ENCODE peak calls at places on chromosomes 7 and 10, in nine cellular contexts. D is AG09309, K is HFFc6, L is bronchial epithelial cell, B is mucosa of descending colon, O is B cell, W is fibroblast of mammary gland, S is Calu3, E is spleen. X is an unnamed sample.

GRCh38 chr10:18505719-18506118 is 145.7 kb downstream of the NSUN6 start:
- DNase-seq in K (no peak), D (no peak), O (no peak), L (no peak), S (no peak), E (no peak), W (peak), B (no peak), X (no peak)

GRCh38 chr10:33542747-33543505 is 208.5 kb upstream of the NRP1 start:
- DNase-seq in D (no peak), L (peak), S (no peak), E (no peak), K (peak), O (no peak), B (no peak), W (peak), X (no peak)

GRCh38 chr7:19920200-19920599 is 146.8 kb upstream of the TMEM196 start:
- DNase-seq in S (no peak), W (peak), K (peak), D (peak), L (no peak), O (no peak), B (no peak), E (no peak), X (no peak)

GRCh38 chr7:101173752-101174244 is 6.3 kb downstream of the NAT16 start:
- DNase-seq in E (no peak), D (no peak), W (peak), B (peak), L (peak), K (peak), S (peak), O (no peak), X (peak)

GRCh38 chr7:129958643-129959479 is 6.1 kb upstream of the UBE2H start:
- DNase-seq in W (peak), E (no peak), D (no peak), K (peak), O (no peak), S (peak), L (peak), B (peak), X (no peak)

GRCh38 chr10:97771913-97772823 is at the start of gene SFRP5:
- DNase-seq in S (no peak), L (no peak), W (no peak), O (no peak), D (no peak), B (no peak), K (no peak), E (no peak), X (no peak)

GRCh38 chr10:43384252-43385221 is 13.1 kb downstream of the FXYD4 start:
- DNase-seq in W (no peak), O (no peak), B (no peak), L (no peak), K (no peak), E (peak), S (no peak), D (no peak), X (no peak)

GRCh38 chr10:133441780-133442179 is 12.0 kb upstream of the SCART1 start:
- DNase-seq in E (no peak), O (no peak), L (no peak), D (no peak), K (no peak), S (no peak), W (no peak), B (peak), X (no peak)

GRCh38 chr7:17523813-17524741 is 225.6 kb downstream of the AHR start:
- DNase-seq in L (peak), W (peak), O (no peak), S (peak), D (peak), E (no peak), K (peak), B (no peak), X (no peak)

GRCh38 chr10:99711129-99711719 is 20.7 kb downstream of the COX15 start:
- DNase-seq in L (peak), O (peak), B (no peak), K (peak), E (no peak), W (peak), S (peak), D (peak), X (peak)

GRCh38 chr7:30789334-30789711 is 18.1 kb downstream of the MINDY4 start:
- DNase-seq in D (peak), B (no peak), W (peak), L (peak), S (no peak), K (peak), O (no peak), E (no peak), X (no peak)

GRCh38 chr7:104862719-104863118 is 151.3 kb upstream of the KMT2E start:
- DNase-seq in E (no peak), K (no peak), L (no peak), B (no peak), D (no peak), W (peak), O (no peak), S (no peak), X (no peak)

GRCh38 chr7:22184549-22185199 is 172.3 kb downstream of the RAPGEF5 start:
- DNase-seq in D (no peak), B (no peak), K (no peak), S (no peak), O (no peak), L (no peak), W (no peak), E (no peak), X (no peak)

GRCh38 chr7:15922002-15922401 is 235.5 kb upstream of the MEOX2 start:
- DNase-seq in B (no peak), D (no peak), E (no peak), L (no peak), O (no peak), S (no peak), K (no peak), W (no peak), X (no peak)

GRCh38 chr7:78176186-78176585 is 377.6 kb downstream of the PHTF2 start:
- DNase-seq in O (no peak), E (no peak), K (no peak), D (no peak), L (no peak), S (no peak), B (no peak), W (peak), X (no peak)

GRCh38 chr10:121753726-121754476 is 155.7 kb upstream of the FGFR2 start:
- DNase-seq in O (no peak), D (peak), B (no peak), S (no peak), L (peak), K (peak), E (no peak), W (peak), X (peak)

DNA sequence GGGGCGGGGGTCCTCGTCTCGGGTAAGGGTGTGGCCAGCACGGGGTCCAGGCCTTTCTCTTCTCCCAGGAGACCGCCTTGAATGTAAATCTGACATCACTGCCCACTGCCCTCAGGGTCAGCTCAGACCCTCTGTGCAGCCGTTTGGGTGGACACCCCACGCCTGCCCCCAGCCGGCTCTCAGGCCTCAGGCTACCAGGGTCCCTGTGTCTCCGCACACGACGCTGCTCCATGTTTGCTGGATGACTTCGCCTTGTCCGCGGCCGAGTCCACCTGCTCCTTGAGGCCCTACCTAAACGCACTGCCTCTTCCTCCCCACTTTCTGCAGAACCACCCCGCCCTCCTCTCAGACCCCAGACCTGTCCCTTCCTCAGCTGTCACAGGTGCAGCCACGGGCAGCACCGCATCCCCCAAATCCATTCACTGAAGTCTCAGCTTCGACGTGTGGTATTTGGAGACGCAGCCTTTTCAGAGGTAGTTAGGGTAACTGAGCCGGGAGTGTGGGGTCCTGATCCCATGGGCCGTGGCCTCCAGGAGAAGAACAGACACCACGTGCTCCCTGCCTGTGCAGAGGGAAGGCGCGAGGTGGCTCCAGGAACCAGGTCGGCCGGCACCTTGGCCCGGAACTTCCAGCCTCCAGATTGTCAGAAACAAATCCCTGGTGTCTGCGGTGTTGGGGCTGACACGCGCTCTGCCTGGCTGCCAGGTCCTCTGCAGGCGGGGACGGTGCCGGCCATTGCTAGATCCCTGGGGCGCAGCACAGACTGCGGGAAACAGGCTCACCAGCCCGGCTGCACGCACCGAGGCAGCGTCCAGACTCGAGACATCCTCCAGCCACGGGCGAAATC is 97.4 kb upstream of the DIP2C start:
- DNase-seq in E (no peak), B (no peak), D (no peak), K (no peak), L (no peak), W (peak), S (no peak), O (no peak), X (no peak)
- TF ChIP-seq CTCF in E (no peak), B (no peak), D (no peak), K (no peak), L (no peak), W (no peak), S (no peak), O (no peak), X (no peak)

DNA sequence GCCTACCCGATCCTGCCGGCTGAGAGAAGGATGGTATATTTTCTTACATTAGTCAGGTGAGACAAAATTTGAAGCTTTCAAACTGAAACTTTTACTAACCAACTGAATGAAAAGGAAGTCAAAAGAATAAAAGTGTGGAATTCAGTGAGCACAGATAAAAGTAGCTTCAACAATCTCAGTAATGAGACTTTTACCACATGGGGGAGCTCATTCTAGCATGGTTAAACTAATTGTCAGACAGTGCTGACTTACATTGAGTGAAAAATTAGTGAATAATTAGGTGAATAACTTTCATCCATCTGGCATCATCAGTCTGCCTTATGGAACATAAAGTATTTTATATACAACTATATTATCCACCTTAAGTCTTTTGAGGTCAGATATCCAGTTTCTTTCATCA is 8.4 kb downstream of the FAM237B start:
- DNase-seq in K (no peak), L (peak), W (peak), O (no peak), E (no peak), D (no peak), S (no peak), B (no peak), X (no peak)
- TF ChIP-seq CTCF in K (peak), L (peak), W (peak), O (no peak), E (no peak), D (peak), S (no peak), B (no peak), X (no peak)

GRCh38 chr7:85186083-85186520 is 754 bp downstream of the SEMA3D start:
- DNase-seq in K (peak), O (peak), E (peak), L (peak), S (peak), D (no peak), B (peak), W (peak), X (no peak)

GRCh38 chr7:85185355-85186082 is 1.3 kb downstream of the SEMA3D start:
- DNase-seq in D (no peak), E (peak), K (peak), W (peak), L (peak), B (peak), O (peak), S (peak), X (peak)

GRCh38 chr7:85186521-85187241 is at the start of gene SEMA3D:
- DNase-seq in W (peak), O (peak), B (peak), S (peak), D (no peak), L (peak), E (peak), K (peak), X (peak)

DNA sequence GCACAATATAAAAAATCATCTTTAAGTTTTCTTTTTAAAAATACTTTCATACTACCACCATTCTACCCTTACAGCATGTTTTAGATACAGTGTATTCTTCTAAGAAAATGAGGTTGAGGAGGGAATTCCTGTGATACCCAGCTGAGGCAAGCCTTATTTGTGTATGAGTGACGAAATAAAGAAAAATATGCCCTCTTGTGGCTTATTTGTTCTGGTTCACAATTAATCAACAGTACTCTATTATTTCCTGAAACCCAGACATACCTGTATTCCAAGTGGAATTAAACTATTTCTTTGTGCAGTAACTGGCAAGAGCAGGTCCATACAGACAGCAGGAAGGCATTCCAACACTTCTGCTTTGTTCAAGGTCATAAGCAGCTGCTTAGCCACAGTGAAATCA is 4.5 kb upstream of the SEMA3D start:
- DNase-seq in B (no peak), W (peak), O (no peak), E (no peak), K (peak), D (no peak), L (peak), S (no peak), X (no peak)
- TF ChIP-seq CTCF in B (no peak), W (peak), O (peak), E (peak), K (peak), D (peak), L (peak), S (no peak), X (no peak)

GRCh38 chr7:158695726-158696452 is 8.7 kb downstream of the NCAPG2 start:
- DNase-seq in W (peak), L (peak), D (peak), K (peak), S (no peak), O (peak), B (peak), E (peak), X (peak)
- TF ChIP-seq CTCF in W (peak), L (peak), D (peak), K (peak), S (no peak), O (peak), B (peak), E (peak), X (no peak)

GRCh38 chr10:84075226-84076046 is 63.9 kb upstream of the GHITM start:
- DNase-seq in O (no peak), S (no peak), B (no peak), W (peak), D (no peak), E (no peak), K (no peak), L (no peak), X (no peak)

GRCh38 chr10:84078771-84079170 is 60.5 kb upstream of the GHITM start:
- DNase-seq in E (no peak), B (no peak), K (no peak), S (no peak), L (no peak), D (no peak), W (no peak), O (no peak), X (no peak)

GRCh38 chr10:84077728-84078127 is 61.6 kb upstream of the GHITM start:
- DNase-seq in S (no peak), O (no peak), W (no peak), B (no peak), L (no peak), K (no peak), E (no peak), D (no peak), X (no peak)

GRCh38 chr10:84076047-84076388 is 63.3 kb upstream of the GHITM start:
- DNase-seq in O (no peak), B (no peak), S (no peak), E (no peak), L (peak), W (peak), D (peak), K (peak), X (no peak)

DNA sequence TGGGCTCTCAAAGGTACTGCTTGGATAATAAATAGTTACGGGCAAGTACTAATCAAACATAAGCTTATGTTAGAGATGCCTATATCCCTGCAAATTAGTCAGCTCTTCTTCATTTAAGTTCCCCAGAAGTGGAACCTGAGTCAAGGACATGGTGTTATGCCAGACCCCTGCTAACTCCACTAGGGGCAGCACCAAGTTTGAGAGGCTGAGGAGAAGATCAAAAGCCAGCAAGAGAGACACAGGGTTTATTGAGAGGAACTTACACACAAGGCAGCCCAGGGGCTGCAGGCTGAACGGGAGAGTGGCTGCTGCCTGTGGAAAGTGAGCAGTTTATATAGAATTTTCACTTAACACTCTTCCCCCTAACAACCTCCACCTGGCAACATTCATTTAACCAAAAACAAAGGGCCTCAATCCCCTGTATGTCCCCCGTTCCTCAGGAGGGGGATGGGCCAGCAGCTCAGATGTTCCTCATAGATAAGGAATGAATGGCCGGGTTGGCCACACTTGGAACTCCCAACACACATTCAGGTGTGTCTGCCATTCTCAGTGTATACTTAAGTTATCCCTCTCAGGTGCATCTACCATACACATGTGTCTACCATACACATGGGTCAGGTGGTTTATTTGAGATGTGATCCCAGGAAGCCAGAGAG is 62.6 kb upstream of the GHITM start:
- DNase-seq in O (no peak), L (peak), K (peak), E (no peak), D (no peak), W (peak), S (no peak), B (no peak), X (no peak)
- TF ChIP-seq CTCF in O (peak), L (peak), K (peak), E (peak), D (peak), W (peak), S (no peak), B (no peak), X (no peak)

GRCh38 chr7:150862356-150862755 is 10.0 kb downstream of the AOC1 start:
- DNase-seq in W (no peak), B (no peak), D (no peak), E (no peak), S (no peak), K (no peak), O (no peak), L (no peak), X (no peak)

GRCh38 chr7:150857276-150858055 is 5.1 kb downstream of the AOC1 start:
- DNase-seq in O (no peak), E (no peak), B (no peak), S (no peak), W (no peak), K (no peak), D (no peak), L (no peak), X (no peak)

GRCh38 chr7:150860978-150861295 is 8.6 kb downstream of the AOC1 start:
- DNase-seq in L (no peak), D (no peak), E (no peak), B (no peak), O (no peak), K (no peak), W (no peak), S (no peak), X (no peak)

GRCh38 chr7:150858236-150859197 is 6.2 kb downstream of the AOC1 start:
- DNase-seq in S (no peak), K (no peak), B (no peak), E (no peak), L (no peak), O (no peak), W (no peak), D (no peak), X (no peak)

GRCh38 chr7:150860291-150860977 is 8.1 kb downstream of the AOC1 start:
- DNase-seq in D (no peak), O (no peak), E (no peak), L (no peak), S (no peak), K (no peak), B (no peak), W (no peak), X (no peak)
- TF ChIP-seq CTCF in D (no peak), O (no peak), E (no peak), L (no peak), S (no peak), K (no peak), B (no peak), W (no peak), X (no peak)

GRCh38 chr7:75757860-75758259 is 14.2 kb downstream of the CCL26 start:
- DNase-seq in D (no peak), K (no peak), W (no peak), B (no peak), S (no peak), L (no peak), O (no peak), E (no peak), X (no peak)
- TF ChIP-seq CTCF in D (no peak), K (no peak), W (no peak), B (no peak), S (no peak), L (no peak), O (no peak), E (no peak), X (no peak)

GRCh38 chr7:136941815-136942214 is 73.4 kb downstream of the CHRM2 start:
- DNase-seq in W (no peak), K (no peak), B (no peak), L (no peak), D (no peak), S (no peak), E (no peak), O (no peak), X (no peak)

GRCh38 chr7:136942396-136942795 is 73.9 kb downstream of the CHRM2 start:
- DNase-seq in S (no peak), B (no peak), O (no peak), E (no peak), L (no peak), D (no peak), W (no peak), K (no peak), X (no peak)

GRCh38 chr7:136950331-136950730 is 81.9 kb downstream of the CHRM2 start:
- DNase-seq in B (no peak), S (no peak), L (no peak), W (no peak), E (no peak), K (no peak), O (no peak), D (no peak), X (no peak)

GRCh38 chr7:136942994-136943393 is 74.5 kb downstream of the CHRM2 start:
- DNase-seq in L (no peak), O (no peak), S (no peak), K (no peak), D (no peak), B (no peak), W (no peak), E (no peak), X (no peak)

DNA sequence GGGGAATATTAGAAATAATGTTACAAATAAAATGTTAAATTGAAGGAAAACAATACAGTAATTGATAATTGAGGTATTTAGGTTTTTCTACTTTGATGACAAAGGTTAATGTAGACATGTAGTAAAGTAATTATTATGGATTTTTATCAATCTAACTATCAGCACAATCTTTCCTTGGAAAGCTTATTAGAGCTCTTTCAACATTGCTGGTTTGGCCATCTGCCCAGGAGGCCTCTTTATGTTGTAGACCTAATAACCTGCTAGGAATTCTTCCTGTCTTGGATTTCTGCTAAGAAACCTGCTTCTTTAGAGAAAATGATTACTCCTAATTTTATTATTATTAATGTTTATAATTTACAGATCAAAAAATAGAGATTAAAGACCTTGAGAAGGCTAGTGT is 78.9 kb downstream of the CHRM2 start:
- DNase-seq in W (peak), L (no peak), S (no peak), E (no peak), O (no peak), D (no peak), B (no peak), K (no peak), X (no peak)
- TF ChIP-seq CTCF in W (no peak), L (no peak), S (no peak), E (no peak), O (no peak), D (no peak), B (no peak), K (no peak), X (no peak)

GRCh38 chr10:124125305-124126116 is 32.1 kb upstream of the CHST15 start:
- DNase-seq in O (peak), E (no peak), L (peak), K (peak), S (no peak), B (no peak), D (no peak), W (no peak), X (no peak)
- TF ChIP-seq CTCF in O (peak), E (peak), L (peak), K (peak), S (no peak), B (no peak), D (peak), W (peak), X (no peak)

X was measured in GM20000.